ENCODE peak calls at places on chromosomes 4 and X, in seven cellular contexts. J is neuronal stem cell, K is H1, Y is IMR-90, H is H9, O is mesendoderm, U is trophoblast cell. L is an unnamed sample.
A peak's percentile ranks its signal among the peaks of the same experiment; 100 is the strongest.

GRCh38 chr4:113675731-113676707 is 85.5 kb downstream of the CAMK2D start:
- DNase-seq in O (no peak), K (no peak), H (no peak), U (no peak), Y (peak; percentile 23), J (no peak), L (peak; percentile 46)

GRCh38 chrX:56729152-56729557 is at the start of gene NBDY:
- DNase-seq in K (peak; percentile 53), Y (peak; percentile 37), O (peak; percentile 72), H (peak; percentile 54), J (no peak), U (peak; percentile 7), L (peak; percentile 66)

GRCh38 chr4:7936963-7937362 is 2.7 kb downstream of the AFAP1 start:
- DNase-seq in J (no peak), Y (no peak), H (no peak), U (no peak), K (no peak), O (no peak), L (no peak)

GRCh38 chr4:73127839-73128448 is 58.4 kb upstream of the COX18 start:
- DNase-seq in U (no peak), Y (peak; percentile 5), K (no peak), J (no peak), O (peak; percentile 59), H (no peak), L (peak; percentile 38)

GRCh38 chrX:14017399-14017798 is 12.3 kb downstream of the GEMIN8 start:
- DNase-seq in K (no peak), H (no peak), J (no peak), U (no peak), Y (no peak), O (no peak), L (no peak)

GRCh38 chr4:143186634-143187033 is 1.9 kb downstream of the USP38 start:
- DNase-seq in Y (no peak), U (no peak), O (no peak), J (no peak), K (no peak), H (no peak), L (no peak)

GRCh38 chr4:172865531-172866127 is 303.0 kb upstream of the GALNT7 start:
- DNase-seq in J (no peak), Y (no peak), H (no peak), K (no peak), U (no peak), O (peak; percentile 3), L (no peak)

GRCh38 chrX:51144828-51145442 is 187.7 kb upstream of the NUDT10 start:
- DNase-seq in J (peak; percentile 45), O (peak; percentile 86), H (peak; percentile 51), Y (peak; percentile 10), U (peak; percentile 59), K (peak; percentile 43), L (peak; percentile 11)

GRCh38 chrX:133660356-133660755 is 245.1 kb upstream of the GPC4 start:
- DNase-seq in K (no peak), Y (peak; percentile 48), U (no peak), O (no peak), H (no peak), J (no peak), L (peak; percentile 18)

GRCh38 chrX:46279925-46280313 is 265.3 kb downstream of the ZNF674 start:
- DNase-seq in K (no peak), Y (peak; percentile 28), H (no peak), O (no peak), J (no peak), U (no peak), L (peak; percentile 4)

GRCh38 chr4:13481569-13481968 is 2.6 kb downstream of the RAB28 start:
- DNase-seq in J (peak; percentile 11), K (no peak), Y (peak; percentile 46), H (no peak), O (no peak), U (no peak), L (peak; percentile 59)

GRCh38 chrX:130083107-130083490 is 27.2 kb downstream of the ELF4 start:
- DNase-seq in H (no peak), J (no peak), K (no peak), U (no peak), O (peak; percentile 56), Y (no peak), L (no peak)
- H3K9ac ChIP-seq in H (no peak overlapping the region), J (no peak overlapping the region), K (no peak overlapping the region), U (no peak overlapping the region), O (no peak overlapping the region), Y (no peak overlapping the region), L (no peak overlapping the region)

GRCh38 chr4:54197926-54198325 is 31.2 kb upstream of the PDGFRA start:
- DNase-seq in K (no peak), J (no peak), U (no peak), H (no peak), Y (no peak), O (peak; percentile 7), L (no peak)
- H2AK5ac ChIP-seq in K (no peak overlapping the region), J (no peak overlapping the region), U (no peak overlapping the region), H (no peak overlapping the region), Y (no peak overlapping the region), O (no peak overlapping the region), L (no peak overlapping the region)

DNA sequence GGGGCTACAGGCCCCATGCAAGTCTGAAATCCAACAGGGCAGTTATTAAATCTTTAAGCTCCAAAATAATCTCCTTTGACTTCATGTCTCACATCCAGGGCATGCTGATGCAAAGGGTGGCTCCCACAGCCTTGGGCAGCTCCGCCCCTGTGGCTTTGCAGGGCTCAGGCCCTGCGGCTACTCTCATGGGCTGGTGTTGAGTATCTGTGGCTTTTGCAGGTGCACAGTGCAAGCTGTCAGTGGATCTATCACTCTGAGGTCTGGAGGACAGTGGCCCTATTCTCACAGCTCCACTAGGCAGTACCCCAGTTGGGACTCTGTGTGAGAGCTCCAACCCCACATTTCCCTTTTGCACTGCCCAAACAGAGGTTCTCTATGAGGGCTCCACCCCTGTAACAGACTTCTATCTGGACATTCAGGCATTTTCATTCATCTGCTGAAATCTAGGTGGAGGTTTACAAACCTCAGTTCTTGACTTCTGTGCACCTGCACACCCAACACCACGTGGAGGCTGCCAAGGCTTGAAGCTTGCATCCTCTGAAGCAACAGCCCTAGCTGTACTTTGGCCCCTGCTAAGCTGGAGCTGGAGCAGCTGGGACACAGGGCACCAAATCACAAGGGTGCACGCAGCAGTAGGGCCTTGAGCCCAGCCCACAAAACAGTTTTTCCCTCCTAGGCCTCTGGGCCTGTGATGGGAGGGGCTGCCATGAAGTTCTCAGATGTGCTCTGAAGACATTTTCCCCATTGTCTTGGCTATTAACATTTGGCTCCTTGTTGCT is 154.8 kb upstream of the PDE5A start:
- DNase-seq in O (no peak), J (no peak), K (no peak), Y (no peak), U (no peak), H (no peak), L (no peak)
- H3K23ac ChIP-seq in O (no peak overlapping the region), J (no peak overlapping the region), K (no peak overlapping the region), Y (no peak overlapping the region), U (no peak overlapping the region), H (no peak overlapping the region), L (no peak overlapping the region)

GRCh38 chr4:139014391-139015268 is 951 bp upstream of the NOCT start:
- DNase-seq in O (peak; percentile 94), Y (peak; percentile 94), U (peak; percentile 77), H (no peak), J (no peak), K (no peak), L (peak; percentile 96)
- H3K9ac ChIP-seq in O (peak overlapping the region; percentile 67), Y (peak overlapping the region; percentile 72), U (no peak overlapping the region), H (no peak overlapping the region), J (peak overlapping the region; percentile 15), K (peak overlapping the region; percentile 84), L (peak overlapping the region; percentile 96)

GRCh38 chr4:144355809-144356757 is 215.6 kb upstream of the GYPA start:
- DNase-seq in U (peak; percentile 6), H (peak; percentile 39), J (peak; percentile 80), Y (peak; percentile 78), K (no peak), O (peak; percentile 90), L (peak; percentile 94)
- H2AK5ac ChIP-seq in U (no peak overlapping the region), H (no peak overlapping the region), J (no peak overlapping the region), Y (no peak overlapping the region), K (no peak overlapping the region), O (peak overlapping the region; percentile 15), L (no peak overlapping the region)

GRCh38 chrX:39311646-39312045 is 510.4 kb downstream of the MID1IP1 start:
- DNase-seq in U (no peak), Y (no peak), H (no peak), J (no peak), K (no peak), O (no peak), L (no peak)

GRCh38 chrX:39313149-39313548 is 511.9 kb downstream of the MID1IP1 start:
- DNase-seq in Y (no peak), K (no peak), H (no peak), O (no peak), J (no peak), U (no peak), L (no peak)

GRCh38 chrX:39309018-39309620 is 507.9 kb downstream of the MID1IP1 start:
- DNase-seq in O (peak; percentile 16), Y (no peak), J (no peak), H (no peak), K (no peak), U (no peak), L (peak; percentile 71)

GRCh38 chrX:39309721-39310152 is 508.5 kb downstream of the MID1IP1 start:
- DNase-seq in K (no peak), Y (no peak), H (no peak), J (no peak), O (peak; percentile 86), U (no peak), L (peak; percentile 66)

DNA sequence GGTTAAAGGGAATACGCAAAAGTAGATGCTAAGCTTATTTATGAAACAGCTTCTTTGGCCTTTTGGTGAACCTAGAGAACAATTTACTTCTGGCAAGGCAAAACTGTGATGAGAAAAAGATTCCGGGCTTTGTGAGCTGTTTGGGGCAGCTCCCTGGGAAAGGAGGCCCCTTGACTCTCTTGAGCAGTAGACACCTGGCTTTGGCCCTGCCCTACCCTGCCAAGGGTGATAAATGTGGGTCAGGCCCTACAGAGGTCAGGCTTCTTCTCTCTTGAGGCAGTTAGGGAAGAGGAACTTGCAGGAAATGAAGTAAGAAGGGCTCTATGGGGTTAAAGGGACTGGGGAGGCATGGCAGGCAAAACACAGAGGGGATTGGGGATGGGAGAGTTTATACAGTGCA is 509.7 kb downstream of the MID1IP1 start:
- DNase-seq in O (no peak), U (no peak), K (no peak), Y (no peak), H (no peak), J (no peak), L (no peak)
- H3K23ac ChIP-seq in O (no peak overlapping the region), U (no peak overlapping the region), K (no peak overlapping the region), Y (no peak overlapping the region), H (no peak overlapping the region), J (no peak overlapping the region), L (no peak overlapping the region)

GRCh38 chr4:185566972-185567749 is 31.9 kb upstream of the PDLIM3 start:
- DNase-seq in K (no peak), H (no peak), J (no peak), U (peak; percentile 83), Y (peak; percentile 90), O (peak; percentile 87), L (peak; percentile 99)
- H3K9ac ChIP-seq in K (no peak overlapping the region), H (no peak overlapping the region), J (no peak overlapping the region), U (no peak overlapping the region), Y (peak overlapping the region; percentile 1), O (no peak overlapping the region), L (peak overlapping the region; percentile 85)

L was measured in mesenchymal stem cell.